ENCODE peak calls at places on chromosomes 2 and 18, in eight cellular contexts. One of them, this sample, is unnamed.

GRCh38 chr2:176491172-176491904 is 222.1 kb downstream of the MTX2 start:
- DNase-seq in left ventricle myocardium superior: peak
- DNase-seq in stimulated activated CD4-positive, alpha-beta T cell treated with anti-CD3 and anti-CD28 coated beads, Interleukin-15, amount 100 ng/mL, for 48 hours: no peak
- DNase-seq in EH: peak
- DNase-seq in activated T-cell treated with anti-CD3 and anti-CD28 coated beads for 1 hour: no peak
- DNase-seq in HFFc6: peak
- DNase-seq in glomerular endothelial cell: no peak
- DNase-seq in stimulated activated naive CD4-positive, alpha-beta T cell treated with Interleukin-2 at 50 U/mL for 16 hours: no peak
- DNase-seq in this sample: no peak

GRCh38 chr18:21955757-21956652 is 213.4 kb upstream of the GATA6 start:
- DNase-seq in left ventricle myocardium superior: peak
- DNase-seq in activated T-cell treated with anti-CD3 and anti-CD28 coated beads for 1 hour: peak
- DNase-seq in stimulated activated CD4-positive, alpha-beta T cell treated with anti-CD3 and anti-CD28 coated beads, Interleukin-15, amount 100 ng/mL, for 48 hours: peak
- DNase-seq in glomerular endothelial cell: peak
- DNase-seq in stimulated activated naive CD4-positive, alpha-beta T cell treated with Interleukin-2 at 50 U/mL for 16 hours: peak
- DNase-seq in EH: peak
- DNase-seq in HFFc6: peak
- DNase-seq in this sample: peak

GRCh38 chr2:62265116-62265515 is 69.2 kb downstream of the B3GNT2 start:
- DNase-seq in EH: no peak
- DNase-seq in glomerular endothelial cell: no peak
- DNase-seq in stimulated activated CD4-positive, alpha-beta T cell treated with anti-CD3 and anti-CD28 coated beads, Interleukin-15, amount 100 ng/mL, for 48 hours: no peak
- DNase-seq in activated T-cell treated with anti-CD3 and anti-CD28 coated beads for 1 hour: no peak
- DNase-seq in stimulated activated naive CD4-positive, alpha-beta T cell treated with Interleukin-2 at 50 U/mL for 16 hours: no peak
- DNase-seq in left ventricle myocardium superior: no peak
- DNase-seq in HFFc6: no peak
- DNase-seq in this sample: no peak

GRCh38 chr2:57882895-57883515 is 163.6 kb upstream of the VRK2 start:
- DNase-seq in left ventricle myocardium superior: no peak
- DNase-seq in EH: no peak
- DNase-seq in activated T-cell treated with anti-CD3 and anti-CD28 coated beads for 1 hour: no peak
- DNase-seq in stimulated activated naive CD4-positive, alpha-beta T cell treated with Interleukin-2 at 50 U/mL for 16 hours: no peak
- DNase-seq in glomerular endothelial cell: no peak
- DNase-seq in HFFc6: no peak
- DNase-seq in stimulated activated CD4-positive, alpha-beta T cell treated with anti-CD3 and anti-CD28 coated beads, Interleukin-15, amount 100 ng/mL, for 48 hours: no peak
- DNase-seq in this sample: no peak

GRCh38 chr2:120767486-120768005 is 31.9 kb downstream of the GLI2 start:
- DNase-seq in activated T-cell treated with anti-CD3 and anti-CD28 coated beads for 1 hour: no peak
- DNase-seq in EH: no peak
- DNase-seq in left ventricle myocardium superior: peak
- DNase-seq in stimulated activated CD4-positive, alpha-beta T cell treated with anti-CD3 and anti-CD28 coated beads, Interleukin-15, amount 100 ng/mL, for 48 hours: no peak
- DNase-seq in stimulated activated naive CD4-positive, alpha-beta T cell treated with Interleukin-2 at 50 U/mL for 16 hours: no peak
- DNase-seq in glomerular endothelial cell: no peak
- DNase-seq in HFFc6: no peak
- DNase-seq in this sample: no peak

GRCh38 chr2:101921319-101921960 is 70.3 kb upstream of the IL1R2 start:
- DNase-seq in HFFc6: no peak
- DNase-seq in EH: no peak
- DNase-seq in left ventricle myocardium superior: no peak
- DNase-seq in stimulated activated naive CD4-positive, alpha-beta T cell treated with Interleukin-2 at 50 U/mL for 16 hours: no peak
- DNase-seq in glomerular endothelial cell: no peak
- DNase-seq in stimulated activated CD4-positive, alpha-beta T cell treated with anti-CD3 and anti-CD28 coated beads, Interleukin-15, amount 100 ng/mL, for 48 hours: no peak
- DNase-seq in activated T-cell treated with anti-CD3 and anti-CD28 coated beads for 1 hour: no peak
- DNase-seq in this sample: no peak

GRCh38 chr2:112728029-112728362 is 7.2 kb downstream of the NT5DC4 start:
- DNase-seq in activated T-cell treated with anti-CD3 and anti-CD28 coated beads for 1 hour: no peak
- DNase-seq in stimulated activated naive CD4-positive, alpha-beta T cell treated with Interleukin-2 at 50 U/mL for 16 hours: no peak
- DNase-seq in stimulated activated CD4-positive, alpha-beta T cell treated with anti-CD3 and anti-CD28 coated beads, Interleukin-15, amount 100 ng/mL, for 48 hours: no peak
- DNase-seq in HFFc6: no peak
- DNase-seq in glomerular endothelial cell: no peak
- DNase-seq in EH: no peak
- DNase-seq in left ventricle myocardium superior: no peak
- DNase-seq in this sample: no peak

GRCh38 chr2:37829202-37829601 is 95.9 kb upstream of the RMDN2 start:
- DNase-seq in glomerular endothelial cell: peak
- DNase-seq in stimulated activated naive CD4-positive, alpha-beta T cell treated with Interleukin-2 at 50 U/mL for 16 hours: no peak
- DNase-seq in activated T-cell treated with anti-CD3 and anti-CD28 coated beads for 1 hour: no peak
- DNase-seq in HFFc6: peak
- DNase-seq in EH: peak
- DNase-seq in left ventricle myocardium superior: peak
- DNase-seq in stimulated activated CD4-positive, alpha-beta T cell treated with anti-CD3 and anti-CD28 coated beads, Interleukin-15, amount 100 ng/mL, for 48 hours: no peak
- DNase-seq in this sample: no peak

GRCh38 chr2:220785181-220785580 is 786.9 kb downstream of the EPHA4 start:
- DNase-seq in left ventricle myocardium superior: no peak
- DNase-seq in EH: no peak
- DNase-seq in HFFc6: no peak
- DNase-seq in glomerular endothelial cell: no peak
- DNase-seq in stimulated activated CD4-positive, alpha-beta T cell treated with anti-CD3 and anti-CD28 coated beads, Interleukin-15, amount 100 ng/mL, for 48 hours: no peak
- DNase-seq in stimulated activated naive CD4-positive, alpha-beta T cell treated with Interleukin-2 at 50 U/mL for 16 hours: no peak
- DNase-seq in activated T-cell treated with anti-CD3 and anti-CD28 coated beads for 1 hour: no peak
- DNase-seq in this sample: no peak

GRCh38 chr2:4763009-4763408 is 929.2 kb upstream of the SOX11 start:
- DNase-seq in activated T-cell treated with anti-CD3 and anti-CD28 coated beads for 1 hour: no peak
- DNase-seq in HFFc6: no peak
- DNase-seq in stimulated activated naive CD4-positive, alpha-beta T cell treated with Interleukin-2 at 50 U/mL for 16 hours: no peak
- DNase-seq in left ventricle myocardium superior: no peak
- DNase-seq in stimulated activated CD4-positive, alpha-beta T cell treated with anti-CD3 and anti-CD28 coated beads, Interleukin-15, amount 100 ng/mL, for 48 hours: no peak
- DNase-seq in EH: no peak
- DNase-seq in glomerular endothelial cell: peak
- DNase-seq in this sample: no peak

GRCh38 chr2:191569025-191569424 is 108.9 kb upstream of the NABP1 start:
- DNase-seq in stimulated activated naive CD4-positive, alpha-beta T cell treated with Interleukin-2 at 50 U/mL for 16 hours: no peak
- DNase-seq in glomerular endothelial cell: no peak
- DNase-seq in EH: no peak
- DNase-seq in stimulated activated CD4-positive, alpha-beta T cell treated with anti-CD3 and anti-CD28 coated beads, Interleukin-15, amount 100 ng/mL, for 48 hours: no peak
- DNase-seq in HFFc6: no peak
- DNase-seq in left ventricle myocardium superior: no peak
- DNase-seq in activated T-cell treated with anti-CD3 and anti-CD28 coated beads for 1 hour: no peak
- DNase-seq in this sample: no peak

GRCh38 chr2:217165547-217165946 is 305.7 kb upstream of the TNP1 start:
- DNase-seq in stimulated activated naive CD4-positive, alpha-beta T cell treated with Interleukin-2 at 50 U/mL for 16 hours: no peak
- DNase-seq in stimulated activated CD4-positive, alpha-beta T cell treated with anti-CD3 and anti-CD28 coated beads, Interleukin-15, amount 100 ng/mL, for 48 hours: no peak
- DNase-seq in glomerular endothelial cell: no peak
- DNase-seq in HFFc6: no peak
- DNase-seq in activated T-cell treated with anti-CD3 and anti-CD28 coated beads for 1 hour: no peak
- DNase-seq in left ventricle myocardium superior: no peak
- DNase-seq in EH: no peak
- DNase-seq in this sample: no peak

GRCh38 chr2:114922076-114922475 is 479.6 kb downstream of the DPP10 start:
- DNase-seq in left ventricle myocardium superior: no peak
- DNase-seq in stimulated activated CD4-positive, alpha-beta T cell treated with anti-CD3 and anti-CD28 coated beads, Interleukin-15, amount 100 ng/mL, for 48 hours: no peak
- DNase-seq in HFFc6: no peak
- DNase-seq in stimulated activated naive CD4-positive, alpha-beta T cell treated with Interleukin-2 at 50 U/mL for 16 hours: no peak
- DNase-seq in activated T-cell treated with anti-CD3 and anti-CD28 coated beads for 1 hour: no peak
- DNase-seq in EH: no peak
- DNase-seq in glomerular endothelial cell: no peak
- DNase-seq in this sample: no peak

This sample was measured in 8988T.